ENCODE peak calls at places on chromosomes 7 and 10, in four cellular contexts. W, P, J and D are unnamed samples.

GRCh38 chr10:59255463-59255862 is 79.0 kb downstream of the PHYHIPL start:
- DNase-seq in P (no peak), J (no peak), W (no peak), D (no peak)

GRCh38 chr7:70474639-70475234 is 657.2 kb upstream of the GALNT17 start:
- DNase-seq in P (no peak), W (no peak), J (no peak), D (no peak)

GRCh38 chr10:31947144-31947926 is 18.7 kb upstream of the ARHGAP12 start:
- DNase-seq in W (peak), J (peak), P (peak), D (peak)

GRCh38 chr10:47326306-47326926 is 4.2 kb downstream of the GDF2 start:
- DNase-seq in W (no peak), J (no peak), P (no peak), D (no peak)

GRCh38 chr10:15370212-15370740 is 813 bp downstream of the FAM171A1 start:
- DNase-seq in W (peak), J (peak), P (no peak), D (peak)

GRCh38 chr10:73774637-73775036 is 7.2 kb upstream of the CHCHD1 start:
- DNase-seq in W (peak), J (peak), P (no peak), D (no peak)

GRCh38 chr7:111438369-111439289 is 123.7 kb downstream of the IMMP2L start:
- DNase-seq in W (peak), P (no peak), J (peak), D (no peak)

GRCh38 chr7:87596696-87597095 is 4.0 kb downstream of the ABCB1 start:
- DNase-seq in J (no peak), W (no peak), P (no peak), D (no peak)

GRCh38 chr10:110402077-110402416 is 95.7 kb upstream of the DUSP5 start:
- DNase-seq in W (no peak), J (no peak), P (no peak), D (no peak)

GRCh38 chr10:50417906-50418697 is 166.8 kb upstream of the ASAH2 start:
- DNase-seq in J (peak), W (peak), P (peak), D (peak)

GRCh38 chr10:11539191-11539868 is 72.1 kb downstream of the USP6NL start:
- DNase-seq in W (no peak), J (peak), P (no peak), D (no peak)

GRCh38 chr10:106996510-106996909 is 168.0 kb downstream of the SORCS1 start:
- DNase-seq in P (no peak), J (no peak), W (no peak), D (no peak)

GRCh38 chr7:132030161-132030568 is 473.7 kb upstream of the PODXL start:
- DNase-seq in W (no peak), J (no peak), P (peak), D (no peak)

GRCh38 chr10:57961487-57961886 is 306.2 kb downstream of the IPMK start:
- DNase-seq in P (no peak), J (no peak), W (no peak), D (no peak)

GRCh38 chr10:47034511-47035051 is 123.4 kb downstream of the PTPN20 start:
- DNase-seq in P (no peak), J (no peak), W (no peak), D (no peak)

GRCh38 chr10:79418886-79419595 is 26.4 kb downstream of the ZCCHC24 start:
- DNase-seq in W (no peak), J (no peak), P (no peak), D (no peak)